ENCODE peak calls at places on chromosomes 2 and 18, in four cellular contexts. One of them, this sample, is unnamed.

GRCh38 chr2:97662895-97663625 is 784 bp downstream of the ACTR1B start:
- DNase-seq in HepG2: peak
- DNase-seq in K562: peak
- DNase-seq in HCT116: no peak
- DNase-seq in this sample: no peak

GRCh38 chr18:68693091-68693815 is 21.7 kb downstream of the TMX3 start:
- DNase-seq in HepG2: no peak
- DNase-seq in HCT116: no peak
- DNase-seq in K562: no peak
- DNase-seq in this sample: no peak

GRCh38 chr2:125167820-125168219 is 1142.7 kb downstream of the CNTNAP5 start:
- DNase-seq in HCT116: no peak
- DNase-seq in K562: no peak
- DNase-seq in HepG2: no peak
- DNase-seq in this sample: no peak

GRCh38 chr2:196130039-196130825 is 41.1 kb downstream of the STK17B start:
- DNase-seq in K562: no peak
- DNase-seq in HCT116: no peak
- DNase-seq in HepG2: no peak
- DNase-seq in this sample: no peak

GRCh38 chr2:216792222-216793001 is 67.5 kb downstream of the TNP1 start:
- DNase-seq in HCT116: no peak
- DNase-seq in K562: peak
- DNase-seq in HepG2: no peak
- DNase-seq in this sample: no peak

GRCh38 chr2:35294636-35295263 is 1060.8 kb upstream of the CRIM1 start:
- DNase-seq in K562: no peak
- DNase-seq in HepG2: no peak
- DNase-seq in HCT116: no peak
- DNase-seq in this sample: no peak

GRCh38 chr2:215828528-215829184 is 184.7 kb downstream of the MREG start:
- DNase-seq in HCT116: peak
- DNase-seq in K562: peak
- DNase-seq in HepG2: peak
- DNase-seq in this sample: peak

GRCh38 chr2:29920631-29921559 is 491 bp downstream of the ALK start:
- DNase-seq in K562: peak
- DNase-seq in HCT116: no peak
- DNase-seq in HepG2: no peak
- DNase-seq in this sample: no peak

GRCh38 chr2:236210536-236210935 is 42.4 kb upstream of the GBX2 start:
- DNase-seq in HepG2: no peak
- DNase-seq in HCT116: no peak
- DNase-seq in K562: no peak
- DNase-seq in this sample: no peak

GRCh38 chr18:36934884-36935283 is 106.0 kb downstream of the KIAA1328 start:
- DNase-seq in K562: no peak
- DNase-seq in HCT116: no peak
- DNase-seq in HepG2: no peak
- DNase-seq in this sample: no peak

GRCh38 chr2:169693344-169693743 is 861 bp downstream of the CFAP210 start:
- DNase-seq in K562: peak
- DNase-seq in HCT116: peak
- DNase-seq in HepG2: peak
- DNase-seq in this sample: no peak

GRCh38 chr2:85584857-85585780 is 888 bp downstream of the VAMP5 start:
- DNase-seq in HepG2: peak
- DNase-seq in K562: peak
- DNase-seq in HCT116: no peak
- DNase-seq in this sample: no peak

GRCh38 chr2:148882051-148882450 is 7.0 kb downstream of the KIF5C start:
- DNase-seq in HCT116: no peak
- DNase-seq in K562: peak
- DNase-seq in HepG2: peak
- DNase-seq in this sample: no peak

GRCh38 chr2:184463102-184463865 is 135.0 kb upstream of the ZNF804A start:
- DNase-seq in HepG2: peak
- DNase-seq in K562: no peak
- DNase-seq in HCT116: no peak
- DNase-seq in this sample: no peak

GRCh38 chr2:105919191-105919811 is 174.6 kb downstream of the NCK2 start:
- DNase-seq in HepG2: peak
- DNase-seq in K562: no peak
- DNase-seq in HCT116: peak
- DNase-seq in this sample: no peak

GRCh38 chr2:132632000-132632649 is 37.9 kb downstream of the LYPD1 start:
- DNase-seq in HCT116: no peak
- DNase-seq in HepG2: peak
- DNase-seq in K562: no peak
- DNase-seq in this sample: peak

GRCh38 chr2:219123356-219124143 is 37.1 kb downstream of the NHEJ1 start:
- DNase-seq in HepG2: no peak
- DNase-seq in K562: no peak
- DNase-seq in HCT116: no peak
- DNase-seq in this sample: no peak

GRCh38 chr18:78814766-78815165 is 164.9 kb upstream of the SALL3 start:
- DNase-seq in HCT116: no peak
- DNase-seq in K562: no peak
- DNase-seq in HepG2: no peak
- DNase-seq in this sample: no peak

GRCh38 chr2:44549099-44549471 is 187.3 kb downstream of the CAMKMT start:
- DNase-seq in HCT116: no peak
- DNase-seq in HepG2: no peak
- DNase-seq in K562: no peak
- DNase-seq in this sample: no peak

GRCh38 chr2:26126091-26126490 is 46.8 kb upstream of the GAREM2 start:
- DNase-seq in K562: no peak
- DNase-seq in HepG2: no peak
- DNase-seq in HCT116: no peak
- DNase-seq in this sample: no peak

GRCh38 chr2:11870584-11870983 is 124.2 kb downstream of the LPIN1 start:
- DNase-seq in HCT116: no peak
- DNase-seq in HepG2: no peak
- DNase-seq in K562: no peak
- DNase-seq in this sample: no peak

GRCh38 chr2:24919100-24919976 is 699 bp downstream of the ADCY3 start:
- DNase-seq in K562: peak
- DNase-seq in HCT116: no peak
- DNase-seq in HepG2: no peak
- DNase-seq in this sample: no peak

GRCh38 chr2:167816897-167817296 is 430.5 kb downstream of the STK39 start:
- DNase-seq in HepG2: peak
- DNase-seq in HCT116: no peak
- DNase-seq in K562: no peak
- DNase-seq in this sample: no peak

GRCh38 chr2:101613073-101613704 is 84.3 kb upstream of the MAP4K4 start:
- DNase-seq in HepG2: peak
- DNase-seq in K562: no peak
- DNase-seq in HCT116: no peak
- DNase-seq in this sample: no peak

GRCh38 chr18:51132256-51132935 is 65.1 kb downstream of the MEX3C start:
- DNase-seq in K562: no peak
- DNase-seq in HCT116: no peak
- DNase-seq in HepG2: no peak
- DNase-seq in this sample: no peak

GRCh38 chr2:182144780-182145170 is 159.1 kb downstream of the PPP1R1C start:
- DNase-seq in HCT116: no peak
- DNase-seq in K562: no peak
- DNase-seq in HepG2: no peak
- DNase-seq in this sample: no peak

GRCh38 chr2:9091819-9092218 is 88.3 kb upstream of the MBOAT2 start:
- DNase-seq in HepG2: no peak
- DNase-seq in K562: no peak
- DNase-seq in HCT116: no peak
- DNase-seq in this sample: no peak

GRCh38 chr18:75393721-75394120 is 33.8 kb downstream of the SMIM21 start:
- DNase-seq in K562: no peak
- DNase-seq in HepG2: no peak
- DNase-seq in HCT116: no peak
- DNase-seq in this sample: no peak

GRCh38 chr2:63993871-63994270 is 25.4 kb downstream of the VPS54 start:
- DNase-seq in K562: no peak
- DNase-seq in HepG2: no peak
- DNase-seq in HCT116: no peak
- DNase-seq in this sample: no peak

GRCh38 chr2:227325824-227326195 is 759 bp downstream of the MFF start:
- DNase-seq in K562: peak
- DNase-seq in HepG2: peak
- DNase-seq in HCT116: no peak
- DNase-seq in this sample: peak

GRCh38 chr2:714005-714741 is 37.0 kb upstream of the TMEM18 start:
- DNase-seq in K562: peak
- DNase-seq in HCT116: peak
- DNase-seq in HepG2: peak
- DNase-seq in this sample: peak

GRCh38 chr2:239156516-239157265 is 244.1 kb downstream of the HDAC4 start:
- DNase-seq in HepG2: no peak
- DNase-seq in K562: no peak
- DNase-seq in HCT116: no peak
- DNase-seq in this sample: no peak

DNA sequence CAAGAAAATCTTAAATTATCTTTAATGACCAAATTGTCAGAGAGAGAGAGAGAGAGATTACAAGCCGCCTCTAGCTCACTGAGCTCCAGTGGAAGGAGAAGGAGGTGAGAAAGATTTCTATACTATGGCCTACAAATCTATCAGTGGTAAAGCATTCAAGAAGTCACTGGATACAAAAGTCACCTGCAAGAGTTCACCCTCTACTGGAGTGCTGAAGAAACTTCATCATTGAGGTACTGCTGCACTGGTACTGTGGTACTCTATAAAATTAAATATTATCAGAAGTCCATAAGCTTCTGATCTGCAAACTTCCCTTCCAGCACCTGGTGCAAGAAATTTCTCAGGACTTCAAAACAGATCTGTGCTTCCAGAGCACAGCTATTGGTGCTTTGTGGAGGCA is 48.3 kb upstream of the AGPS start:
- DNase-seq in HepG2: no peak
- DNase-seq in HCT116: no peak
- DNase-seq in K562: no peak
- DNase-seq in this sample: no peak
- H3K9ac ChIP-seq in HepG2: no peak
- H3K9ac ChIP-seq in HCT116: no peak
- H3K9ac ChIP-seq in K562: no peak
- H3K9ac ChIP-seq in this sample: no peak

DNA sequence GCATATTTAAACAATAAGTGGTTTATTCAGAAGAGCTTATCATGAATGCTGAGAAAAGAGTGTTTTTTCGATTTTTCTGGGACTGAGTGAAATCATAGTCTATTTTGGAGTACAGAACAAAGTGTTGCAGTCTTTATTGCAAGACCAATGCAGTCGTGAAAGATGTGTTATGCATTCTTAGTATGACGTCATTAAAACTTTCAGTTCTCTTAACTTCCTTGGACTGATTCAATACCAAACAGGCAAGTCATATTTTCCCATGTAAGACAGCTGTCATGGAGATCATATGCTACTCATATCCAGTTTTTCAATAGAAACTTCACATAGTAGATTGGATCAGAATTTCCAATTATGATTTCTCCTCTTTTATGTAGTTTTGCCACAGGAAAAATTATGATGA is 92.6 kb downstream of the RIT2 start:
- DNase-seq in HCT116: no peak
- DNase-seq in K562: no peak
- DNase-seq in HepG2: no peak
- DNase-seq in this sample: no peak
- TF ChIP-seq YY1 in HCT116: no peak
- TF ChIP-seq YY1 in K562: no peak
- TF ChIP-seq YY1 in HepG2: no peak
- TF ChIP-seq YY1 in this sample: no peak

GRCh38 chr18:23236876-23237468 is 101.7 kb downstream of the CABLES1 start:
- DNase-seq in K562: no peak
- DNase-seq in HCT116: no peak
- DNase-seq in HepG2: no peak
- DNase-seq in this sample: no peak
- TF ChIP-seq ZNF274 in K562: no peak
- TF ChIP-seq ZNF274 in HCT116: no peak
- TF ChIP-seq ZNF274 in HepG2: no peak
- TF ChIP-seq ZNF274 in this sample: no peak

GRCh38 chr2:43217228-43218220 is 8.9 kb downstream of the ZFP36L2 start:
- DNase-seq in HepG2: no peak
- DNase-seq in K562: no peak
- DNase-seq in HCT116: no peak
- DNase-seq in this sample: peak
- H3K9ac ChIP-seq in HepG2: peak
- H3K9ac ChIP-seq in K562: peak
- H3K9ac ChIP-seq in HCT116: no peak
- H3K9ac ChIP-seq in this sample: peak

DNA sequence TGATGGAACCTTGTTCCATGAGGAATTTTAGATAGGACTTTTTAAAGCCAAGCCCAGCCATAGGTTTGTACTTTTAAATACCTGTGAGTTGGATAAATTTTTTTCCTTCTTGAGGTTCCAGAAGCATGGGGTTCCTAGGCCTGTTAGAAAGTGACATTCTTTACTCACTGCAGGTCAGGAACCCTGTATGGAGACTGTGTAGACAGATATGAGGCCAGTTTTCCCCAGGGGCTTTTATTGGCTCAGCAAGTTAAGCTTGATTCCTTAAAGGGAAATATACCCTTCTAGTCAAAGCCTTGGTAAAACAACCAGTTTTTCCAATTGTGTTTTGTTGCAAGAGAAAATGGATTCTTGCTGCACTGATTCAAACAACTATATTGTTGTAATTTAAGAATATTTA is 38.4 kb upstream of the GMCL1 start:
- DNase-seq in K562: no peak
- DNase-seq in HCT116: no peak
- DNase-seq in HepG2: no peak
- DNase-seq in this sample: no peak
- TF ChIP-seq YY1 in K562: no peak
- TF ChIP-seq YY1 in HCT116: no peak
- TF ChIP-seq YY1 in HepG2: no peak
- TF ChIP-seq YY1 in this sample: no peak

GRCh38 chr2:99659874-99660273 is 170.1 kb upstream of the REV1 start:
- DNase-seq in HepG2: no peak
- DNase-seq in HCT116: no peak
- DNase-seq in K562: no peak
- DNase-seq in this sample: no peak

GRCh38 chr2:99663641-99664040 is 173.8 kb upstream of the REV1 start:
- DNase-seq in HCT116: no peak
- DNase-seq in K562: no peak
- DNase-seq in HepG2: no peak
- DNase-seq in this sample: no peak

GRCh38 chr2:99666256-99666655 is 176.4 kb upstream of the REV1 start:
- DNase-seq in K562: no peak
- DNase-seq in HCT116: no peak
- DNase-seq in HepG2: no peak
- DNase-seq in this sample: no peak

GRCh38 chr2:99660616-99661416 is 171.0 kb upstream of the REV1 start:
- DNase-seq in K562: peak
- DNase-seq in HepG2: no peak
- DNase-seq in HCT116: no peak
- DNase-seq in this sample: peak

GRCh38 chr2:99662761-99663341 is 173.0 kb upstream of the REV1 start:
- DNase-seq in HCT116: no peak
- DNase-seq in HepG2: no peak
- DNase-seq in K562: no peak
- DNase-seq in this sample: no peak
- TF ChIP-seq ZNF274 in HCT116: no peak
- TF ChIP-seq ZNF274 in HepG2: no peak
- TF ChIP-seq ZNF274 in K562: no peak
- TF ChIP-seq ZNF274 in this sample: no peak